ENCODE peak calls at places on chromosomes 6 and 20, in four cellular contexts. D, P, M and J are unnamed samples.

GRCh38 chr6:12010635-12011275 is 1.4 kb upstream of the HIVEP1 start:
- DNase-seq in M (peak), D (peak), P (no peak), J (no peak)

GRCh38 chr6:1175877-1176276 is 136.0 kb upstream of the FOXQ1 start:
- DNase-seq in M (no peak), P (no peak), D (no peak), J (no peak)

GRCh38 chr6:101830501-101831031 is 437.1 kb downstream of the GRIK2 start:
- DNase-seq in D (no peak), M (no peak), P (no peak), J (no peak)

GRCh38 chr6:165618241-165618640 is 44.8 kb downstream of the PDE10A start:
- DNase-seq in P (no peak), D (no peak), M (no peak), J (no peak)

GRCh38 chr20:62782149-62782892 is 14.0 kb upstream of the MRGBP start:
- DNase-seq in M (no peak), D (no peak), P (no peak), J (peak)

GRCh38 chr6:107576852-107577251 is 86.9 kb downstream of the SOBP start:
- DNase-seq in P (peak), D (no peak), M (no peak), J (no peak)

GRCh38 chr6:2793491-2794151 is 28.4 kb downstream of the WRNIP1 start:
- DNase-seq in M (peak), P (peak), D (no peak), J (peak)

GRCh38 chr6:39061182-39061581 is 12.6 kb downstream of the GLP1R start:
- DNase-seq in P (no peak), M (no peak), D (no peak), J (no peak)

GRCh38 chr6:6843057-6843627 is 254.6 kb downstream of the LY86 start:
- DNase-seq in M (no peak), P (peak), D (no peak), J (peak)

GRCh38 chr6:12957321-12958051 is 240.9 kb downstream of the PHACTR1 start:
- DNase-seq in D (peak), M (peak), P (no peak), J (no peak)

GRCh38 chr6:154920502-154921200 is 74.5 kb upstream of the TIAM2 start:
- DNase-seq in D (no peak), P (no peak), M (no peak), J (no peak)

GRCh38 chr20:40050596-40050995 is 638.4 kb downstream of the MAFB start:
- DNase-seq in M (no peak), P (no peak), D (no peak), J (no peak)

GRCh38 chr20:8808180-8808535 is 260.7 kb upstream of the PLCB4 start:
- DNase-seq in P (no peak), D (no peak), M (no peak), J (no peak)

GRCh38 chr6:104462811-104463599 is 396.7 kb downstream of the HACE1 start:
- DNase-seq in P (no peak), M (no peak), D (no peak), J (peak)

GRCh38 chr6:45116714-45117410 is 211.3 kb upstream of the RUNX2 start:
- DNase-seq in D (no peak), M (peak), P (no peak), J (peak)

GRCh38 chr20:1330075-1330830 is 1.3 kb upstream of the SDCBP2 start:
- DNase-seq in M (no peak), D (peak), P (no peak), J (no peak)

GRCh38 chr6:168120390-168121307 is 41.6 kb upstream of the FRMD1 start:
- DNase-seq in M (no peak), D (no peak), P (no peak), J (no peak)

GRCh38 chr20:14235355-14235754 is 102.1 kb downstream of the FLRT3 start:
- DNase-seq in D (no peak), P (peak), M (peak), J (no peak)

GRCh38 chr20:44031001-44031574 is 116.4 kb downstream of the TOX2 start:
- DNase-seq in M (no peak), P (no peak), D (no peak), J (no peak)

GRCh38 chr20:64146301-64146935 is 17.8 kb upstream of the MYT1 start:
- DNase-seq in M (no peak), D (no peak), P (no peak), J (no peak)

GRCh38 chr6:46453756-46454316 is 37.4 kb downstream of the RCAN2 start:
- DNase-seq in M (no peak), P (no peak), D (no peak), J (no peak)

GRCh38 chr20:37336369-37337207 is 9.4 kb upstream of the SRC start:
- DNase-seq in M (peak), D (peak), P (no peak), J (peak)

GRCh38 chr6:113734886-113735481 is 122.2 kb upstream of the MARCKS start:
- DNase-seq in D (no peak), P (peak), M (peak), J (no peak)

GRCh38 chr6:26390504-26390903 is 7.6 kb downstream of the BTN2A2 start:
- DNase-seq in M (peak), P (no peak), D (no peak), J (no peak)

GRCh38 chr20:17281478-17281877 is 54.6 kb downstream of the PCSK2 start:
- DNase-seq in M (no peak), D (no peak), P (no peak), J (peak)

GRCh38 chr20:36447101-36447500 is 94.2 kb upstream of the MYL9 start:
- DNase-seq in D (no peak), M (no peak), P (peak), J (peak)

GRCh38 chr6:166115609-166116008 is 52.0 kb downstream of the TBXT start:
- DNase-seq in M (no peak), P (no peak), D (no peak), J (no peak)

GRCh38 chr6:104599821-104600658 is 259.7 kb downstream of the HACE1 start:
- DNase-seq in M (no peak), P (no peak), D (no peak), J (no peak)

GRCh38 chr6:43737272-43738081 is 32.5 kb upstream of the VEGFA start:
- DNase-seq in M (peak), D (no peak), P (no peak), J (no peak)

GRCh38 chr6:16446241-16446640 is 207.9 kb downstream of the GMPR start:
- DNase-seq in P (no peak), M (no peak), D (no peak), J (no peak)

GRCh38 chr6:169162968-169163903 is 90.4 kb downstream of the THBS2 start:
- DNase-seq in P (no peak), M (peak), D (peak), J (peak)

GRCh38 chr6:74161380-74161779 is 465.4 kb downstream of the CD109 start:
- DNase-seq in D (no peak), P (no peak), M (no peak), J (no peak)

GRCh38 chr6:132867055-132867454 is 52.7 kb downstream of the RPS12 start:
- DNase-seq in P (no peak), M (no peak), D (no peak), J (no peak)